ENCODE peak calls at places on chromosomes 5 and 9, in nine cellular contexts. F is AG09309, K is RWPE1, U is keratinocyte, Z is bronchial epithelial cell, M is foreskin fibroblast, P is ovary, O is Calu3, Q is mesothelial cell of epicardium. C is an unnamed sample.
A peak's percentile ranks its signal among the peaks of the same experiment; 100 is the strongest.

GRCh38 chr9:25964239-25964638 is 286.0 kb upstream of the TUSC1 start:
- DNase-seq in M (peak; percentile 47), K (peak; percentile 47), P (no peak), O (no peak), F (peak; percentile 50), Q (no peak), U (peak; percentile 21), Z (peak; percentile 38), C (no peak)

GRCh38 chr5:25544652-25545249 is 900.0 kb upstream of the CDH10 start:
- DNase-seq in P (no peak), F (no peak), U (no peak), Q (no peak), K (peak; percentile 26), M (no peak), Z (peak; percentile 38), O (peak; percentile 55), C (no peak)

GRCh38 chr9:90085633-90086032 is 480.8 kb downstream of the GADD45G start:
- DNase-seq in U (no peak), F (no peak), P (no peak), Q (no peak), O (no peak), M (no peak), Z (no peak), K (no peak), C (no peak)

GRCh38 chr5:160271396-160271795 is 41.0 kb downstream of the CCNJL start:
- DNase-seq in F (no peak), M (no peak), U (no peak), P (no peak), Q (no peak), Z (peak; percentile 55), K (no peak), O (no peak), C (no peak)

GRCh38 chr9:131627846-131628820 is 82.8 kb downstream of the PRRT1B start:
- DNase-seq in Z (peak; percentile 72), F (peak; percentile 67), K (no peak), Q (no peak), O (no peak), M (no peak), U (no peak), P (no peak), C (no peak)

GRCh38 chr5:13985736-13986418 is 41.4 kb upstream of the DNAH5 start:
- DNase-seq in M (peak; percentile 91), Z (peak; percentile 68), K (peak; percentile 82), Q (no peak), U (peak; percentile 42), O (peak; percentile 77), F (peak; percentile 57), P (no peak), C (no peak)

GRCh38 chr9:74281674-74282073 is 215.5 kb upstream of the RORB start:
- DNase-seq in M (no peak), P (no peak), Z (peak; percentile 5), Q (no peak), U (no peak), K (no peak), F (no peak), O (no peak), C (no peak)

GRCh38 chr5:173457482-173457881 is 129.3 kb upstream of the STC2 start:
- DNase-seq in F (no peak), Z (no peak), O (no peak), K (no peak), Q (no peak), U (no peak), P (no peak), M (no peak), C (no peak)

GRCh38 chr5:66796306-66797292 is 200.4 kb downstream of the MAST4 start:
- DNase-seq in M (no peak), K (no peak), U (no peak), Q (no peak), O (peak; percentile 21), F (no peak), P (no peak), Z (no peak), C (no peak)

GRCh38 chr5:76169536-76169935 is 86.4 kb downstream of the SV2C start:
- DNase-seq in K (no peak), U (no peak), Q (no peak), F (no peak), Z (no peak), M (no peak), O (no peak), P (no peak), C (no peak)

GRCh38 chr5:173888473-173889135 is 455 bp downstream of the CPEB4 start:
- DNase-seq in U (no peak), M (no peak), P (peak; percentile 54), Q (no peak), K (no peak), O (peak; percentile 15), Z (no peak), F (no peak), C (no peak)

GRCh38 chr5:60649288-60649917 is 50.6 kb downstream of the DEPDC1B start:
- DNase-seq in M (peak; percentile 24), K (peak; percentile 57), O (peak; percentile 26), Q (no peak), F (peak; percentile 10), Z (peak; percentile 64), U (no peak), P (no peak), C (no peak)

GRCh38 chr5:59104400-59105117 is 521.7 kb downstream of the RAB3C start:
- DNase-seq in F (no peak), Z (no peak), U (no peak), M (no peak), P (no peak), K (no peak), O (no peak), Q (no peak), C (no peak)

GRCh38 chr9:21551401-21551800 is 69.3 kb upstream of the IFNE start:
- DNase-seq in F (no peak), O (no peak), M (no peak), Q (no peak), P (no peak), U (no peak), K (no peak), Z (no peak), C (no peak)

GRCh38 chr5:127340606-127341005 is 50.0 kb downstream of the MEGF10 start:
- DNase-seq in U (no peak), P (no peak), O (no peak), Z (no peak), M (no peak), F (no peak), Q (no peak), K (no peak), C (no peak)

GRCh38 chr5:126268697-126269315 is 154.4 kb upstream of the GRAMD2B start:
- DNase-seq in Z (no peak), U (no peak), P (no peak), K (no peak), O (no peak), F (no peak), Q (no peak), M (no peak), C (no peak)

GRCh38 chr9:22050924-22051323 is 41.8 kb upstream of the CDKN2B start:
- DNase-seq in P (no peak), Z (no peak), M (no peak), O (no peak), Q (no peak), U (no peak), K (no peak), F (no peak), C (no peak)

GRCh38 chr9:129671065-129671464 is 5.6 kb downstream of the PRRX2 start:
- DNase-seq in F (no peak), Q (no peak), K (no peak), O (no peak), M (no peak), U (no peak), Z (no peak), P (no peak), C (no peak)

GRCh38 chr9:34479316-34479865 is 20.8 kb downstream of the DNAI1 start:
- DNase-seq in U (no peak), Z (no peak), M (no peak), Q (no peak), P (no peak), K (no peak), F (no peak), O (no peak), C (no peak)
- TF ChIP-seq CTCF in U (no peak), Z (no peak), M (no peak), Q (no peak), P (no peak), K (no peak), F (no peak), O (no peak), C (no peak)

DNA sequence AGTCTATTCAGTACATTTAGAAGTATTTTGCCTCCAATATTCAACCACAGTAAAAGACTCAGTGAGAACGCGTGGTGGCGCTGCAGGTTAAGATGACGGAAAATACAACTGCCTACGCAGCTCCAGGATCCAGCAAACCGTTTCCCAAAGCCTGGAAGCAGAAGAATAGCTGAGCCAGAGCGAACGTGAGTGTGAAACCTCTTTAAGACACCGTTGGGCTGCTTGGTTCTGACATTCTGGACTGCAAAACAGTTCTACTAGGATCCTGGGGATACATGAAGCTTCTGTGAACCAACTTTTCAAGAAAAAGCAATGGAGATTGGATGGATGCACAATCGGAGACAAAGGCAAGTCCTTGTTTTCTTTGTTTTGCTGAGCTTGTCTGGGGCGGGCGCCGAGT is at the start of gene PCDHB16:
- DNase-seq in K (no peak), P (peak; percentile 51), M (peak; percentile 1), U (no peak), F (no peak), Z (no peak), O (no peak), Q (peak; percentile 70), C (no peak)
- TF ChIP-seq CTCF in K (peak; percentile 30), P (no peak), M (peak; percentile 7), U (peak; percentile 11), F (peak; percentile 61), Z (peak; percentile 11), O (no peak), Q (no peak), C (no peak)

DNA sequence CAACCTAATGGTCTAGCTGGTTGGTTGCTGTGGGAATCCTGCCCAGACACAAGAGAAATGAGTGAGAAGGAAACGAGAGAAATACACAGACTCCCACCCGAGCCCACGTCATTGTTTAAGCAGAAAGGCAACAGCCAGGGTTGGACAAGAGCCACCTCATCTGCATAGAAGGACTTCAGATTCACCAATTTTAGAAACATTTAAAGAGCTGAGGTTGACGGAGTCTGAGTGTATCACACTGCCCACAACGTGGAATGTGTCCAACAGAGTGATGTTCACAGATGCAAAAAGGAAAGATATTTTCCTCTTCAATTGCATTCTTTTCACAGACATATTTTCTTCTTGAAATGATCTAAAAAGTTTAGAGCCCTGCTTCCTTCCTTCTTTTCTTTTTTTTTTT is 349.5 kb downstream of the AGTPBP1 start:
- DNase-seq in Q (no peak), M (no peak), P (no peak), U (no peak), F (no peak), O (no peak), K (no peak), Z (no peak), C (no peak)
- TF ChIP-seq CTCF in Q (no peak), M (no peak), P (no peak), U (no peak), F (no peak), O (no peak), K (no peak), Z (no peak), C (no peak)

DNA sequence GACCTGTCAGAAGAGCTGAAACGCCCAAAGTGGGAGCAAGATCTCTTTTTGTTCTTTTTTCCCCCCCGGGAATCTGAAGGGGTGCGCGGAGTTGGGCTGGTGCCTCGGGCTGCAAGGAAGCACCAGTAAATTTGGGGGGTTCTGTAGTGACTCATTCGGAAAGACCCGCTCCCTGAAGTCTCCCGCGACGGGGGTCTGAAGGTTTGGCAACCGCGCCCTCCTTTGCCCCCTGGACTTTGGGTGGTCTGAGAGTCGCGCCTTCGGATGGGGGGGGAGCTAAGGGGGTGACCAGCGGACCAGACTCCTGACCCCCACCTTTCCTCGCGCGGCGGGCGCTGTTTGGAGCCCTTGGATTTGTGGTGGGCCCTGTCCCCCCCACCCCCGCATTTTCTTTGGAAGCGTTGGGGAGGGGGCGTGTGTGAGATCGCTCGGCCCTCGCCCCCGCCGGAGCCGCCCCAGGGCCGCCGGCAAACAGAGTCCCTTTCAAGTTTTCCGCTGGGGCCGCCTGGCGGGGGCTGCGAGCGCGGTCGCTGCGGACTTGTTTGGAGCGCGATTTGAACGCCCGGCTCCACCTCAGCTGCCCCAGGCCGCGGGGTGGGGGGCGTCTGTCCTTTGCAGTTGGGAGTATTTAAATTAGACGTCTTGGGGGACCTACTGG is 2.0 kb downstream of the CXXC5 start:
- DNase-seq in F (no peak), Z (no peak), M (no peak), P (no peak), K (no peak), Q (no peak), U (no peak), O (no peak), C (no peak)
- TF ChIP-seq CTCF in F (peak; percentile 51), Z (peak; percentile 33), M (peak; percentile 33), P (no peak), K (no peak), Q (peak; percentile 42), U (no peak), O (peak; percentile 15), C (no peak)